ENCODE peak calls at places on chromosomes 6 and 20, in four cellular contexts. K, R, P and X are unnamed samples.

GRCh38 chr6:80214436-80215022 is 108.1 kb downstream of the BCKDHB start:
- DNase-seq in K (peak), R (peak), P (peak), X (peak)

GRCh38 chr6:18309046-18309445 is 44.7 kb upstream of the DEK start:
- DNase-seq in K (no peak), R (no peak), P (no peak), X (no peak)

GRCh38 chr6:169847141-169847674 is 95.8 kb downstream of the ERMARD start:
- DNase-seq in K (no peak), R (no peak), P (no peak), X (no peak)

GRCh38 chr6:20408851-20409250 is 7.2 kb downstream of the E2F3 start:
- DNase-seq in K (no peak), R (no peak), P (no peak), X (peak)

GRCh38 chr20:60477958-60478357 is 519.7 kb downstream of the CDH26 start:
- DNase-seq in K (no peak), R (no peak), P (no peak), X (no peak)

GRCh38 chr20:31569163-31570020 is 35.7 kb upstream of the ID1 start:
- DNase-seq in K (no peak), R (peak), P (peak), X (peak)

GRCh38 chr6:16758163-16758975 is 2.9 kb downstream of the ATXN1 start:
- DNase-seq in K (no peak), R (peak), P (peak), X (no peak)

GRCh38 chr6:71038966-71039365 is 82.1 kb upstream of the B3GAT2 start:
- DNase-seq in K (no peak), R (no peak), P (no peak), X (no peak)

DNA sequence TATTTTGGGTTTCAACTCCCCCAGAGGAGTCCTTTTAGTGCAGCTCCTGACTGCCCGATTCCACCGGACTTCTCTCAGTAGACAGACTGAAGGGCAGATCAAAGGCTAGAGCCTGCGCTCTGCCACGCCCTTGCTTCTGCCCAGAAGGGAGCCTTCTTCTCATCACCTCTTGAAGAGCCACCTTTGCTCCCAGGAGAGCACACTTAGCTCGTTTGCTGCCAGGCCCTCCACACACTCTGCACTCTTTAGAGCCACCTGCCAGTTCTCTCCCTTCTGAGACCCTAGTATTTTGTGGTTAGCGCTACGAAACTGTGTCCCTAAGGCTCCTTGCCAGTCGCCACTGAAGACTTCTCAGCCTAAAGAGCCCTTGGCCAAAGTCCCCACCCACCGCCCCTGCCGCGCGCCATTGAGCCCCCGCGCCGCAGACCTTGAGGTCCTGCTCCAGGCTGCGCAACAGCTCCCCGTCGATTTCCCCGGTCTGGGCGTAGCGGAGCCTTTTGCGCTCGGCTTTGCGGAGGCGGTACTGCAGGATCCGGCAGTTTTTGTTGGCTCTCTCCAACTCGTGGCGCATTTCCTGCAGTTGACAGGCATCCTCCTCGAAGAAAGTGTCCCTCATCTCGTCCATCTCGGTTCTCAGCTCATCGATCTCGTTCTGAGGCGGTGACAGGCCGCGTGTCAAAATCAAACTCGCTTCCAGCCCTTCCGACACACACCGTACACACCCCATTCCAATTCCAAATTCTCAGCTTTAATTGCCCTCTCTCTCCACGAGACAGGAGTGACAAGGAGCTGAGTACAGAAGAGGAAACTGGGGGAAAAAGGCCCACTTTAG is 4.5 kb downstream of the MTCL3 start:
- DNase-seq in K (no peak), R (peak), P (peak), X (no peak)
- TF ChIP-seq EZH2phosphoT487 in K (no peak), R (no peak), P (no peak), X (no peak)

DNA sequence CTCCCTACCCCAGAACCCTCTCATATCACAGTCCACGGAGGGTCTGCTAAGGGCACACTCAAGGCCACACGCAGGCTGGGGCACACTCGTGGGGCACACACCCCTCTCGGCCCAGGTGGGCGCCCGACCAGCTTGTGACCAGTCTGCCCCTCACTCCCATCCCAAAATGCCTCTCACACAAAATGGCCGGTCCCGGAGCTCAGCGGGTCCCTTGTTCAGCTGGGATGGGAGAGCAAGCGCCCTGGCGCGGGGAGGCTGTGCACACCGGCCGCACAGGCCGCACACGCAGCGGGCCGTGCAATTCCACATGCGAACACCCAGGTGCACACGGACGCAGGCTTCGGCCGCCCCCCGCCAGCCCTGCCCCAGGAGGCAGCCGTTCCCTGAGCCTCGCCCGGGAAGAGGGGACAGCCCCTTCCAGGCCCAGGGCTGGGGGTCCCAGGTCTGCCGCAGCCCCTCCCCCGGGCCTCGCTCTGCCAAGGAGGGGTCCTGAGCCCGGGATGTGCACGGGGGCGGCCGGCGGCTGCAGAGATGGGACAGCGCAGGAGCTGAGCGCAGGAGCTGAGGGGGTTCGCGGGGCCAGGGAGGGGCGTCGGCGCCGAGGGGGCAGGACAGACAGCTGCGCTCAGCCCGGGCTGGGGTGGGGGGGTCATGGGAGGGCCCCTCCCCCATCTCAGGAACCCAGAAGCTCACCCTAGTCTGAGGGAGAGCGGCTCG is 1.3 kb downstream of the KCNQ2 start:
- DNase-seq in K (no peak), R (no peak), P (peak), X (no peak)
- H3K4me3 ChIP-seq in K (peak), R (no peak), P (peak), X (no peak)

GRCh38 chr6:2594868-2595267 is 155.9 kb downstream of the MYLK4 start:
- DNase-seq in K (no peak), R (no peak), P (no peak), X (no peak)

GRCh38 chr6:2598867-2599266 is 151.9 kb downstream of the MYLK4 start:
- DNase-seq in K (no peak), R (no peak), P (no peak), X (no peak)

GRCh38 chr6:2593167-2593566 is 157.6 kb downstream of the MYLK4 start:
- DNase-seq in K (no peak), R (no peak), P (no peak), X (no peak)

GRCh38 chr6:2599817-2600216 is 150.9 kb downstream of the MYLK4 start:
- DNase-seq in K (no peak), R (no peak), P (no peak), X (no peak)

DNA sequence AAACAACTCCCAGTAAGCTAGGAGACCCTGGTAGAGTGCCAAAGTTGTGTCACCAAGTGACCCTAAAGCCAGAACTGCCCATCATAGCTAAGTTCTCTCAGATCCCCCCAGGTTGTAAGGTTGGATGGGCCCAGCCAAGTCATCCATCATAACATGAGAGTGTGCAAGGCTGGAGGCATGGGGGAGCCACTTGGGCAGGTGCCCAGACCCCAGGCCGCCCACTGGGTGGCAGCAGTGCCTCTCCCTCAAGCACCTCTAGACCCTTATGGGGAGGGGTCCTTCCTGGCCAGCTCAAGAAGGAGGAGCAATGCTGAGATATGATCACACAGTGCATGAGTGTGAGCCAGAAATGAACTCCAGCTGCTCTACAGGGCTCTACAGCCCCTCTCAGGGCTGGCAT is 154.5 kb downstream of the MYLK4 start:
- DNase-seq in K (no peak), R (no peak), P (peak), X (no peak)
- TF ChIP-seq EZH2phosphoT487 in K (no peak), R (no peak), P (no peak), X (no peak)

DNA sequence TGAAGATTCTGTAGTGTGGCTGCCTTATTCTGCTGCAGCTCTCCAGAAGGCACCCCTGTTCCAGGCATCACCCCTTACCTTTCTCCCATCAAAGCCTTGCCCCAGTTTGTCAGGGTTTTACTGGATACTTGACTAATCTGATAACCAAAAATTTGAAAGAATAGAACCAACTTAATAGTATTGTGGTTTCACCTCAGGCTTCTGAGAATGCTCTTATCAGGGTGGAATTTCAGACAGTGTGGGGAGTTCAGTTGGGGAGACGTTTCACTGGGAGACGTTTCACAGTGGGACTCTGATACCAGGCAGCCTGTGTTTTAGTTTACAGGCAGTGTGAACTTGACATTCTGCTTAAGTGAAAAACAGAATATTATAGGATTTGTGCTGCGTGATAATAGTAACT is 50.5 kb downstream of the SCAND1 start:
- DNase-seq in K (no peak), R (no peak), P (no peak), X (no peak)
- H3K4me3 ChIP-seq in K (no peak), R (no peak), P (no peak), X (no peak)

GRCh38 chr6:138028893-138029292 is 78.3 kb downstream of the PERP start:
- DNase-seq in K (no peak), R (no peak), P (no peak), X (no peak)

GRCh38 chr6:138032571-138032970 is 74.6 kb downstream of the PERP start:
- DNase-seq in K (no peak), R (no peak), P (no peak), X (no peak)

GRCh38 chr6:138031850-138032249 is 75.4 kb downstream of the PERP start:
- DNase-seq in K (no peak), R (no peak), P (no peak), X (no peak)

GRCh38 chr6:138031417-138031816 is 75.8 kb downstream of the PERP start:
- DNase-seq in K (no peak), R (no peak), P (no peak), X (no peak)

DNA sequence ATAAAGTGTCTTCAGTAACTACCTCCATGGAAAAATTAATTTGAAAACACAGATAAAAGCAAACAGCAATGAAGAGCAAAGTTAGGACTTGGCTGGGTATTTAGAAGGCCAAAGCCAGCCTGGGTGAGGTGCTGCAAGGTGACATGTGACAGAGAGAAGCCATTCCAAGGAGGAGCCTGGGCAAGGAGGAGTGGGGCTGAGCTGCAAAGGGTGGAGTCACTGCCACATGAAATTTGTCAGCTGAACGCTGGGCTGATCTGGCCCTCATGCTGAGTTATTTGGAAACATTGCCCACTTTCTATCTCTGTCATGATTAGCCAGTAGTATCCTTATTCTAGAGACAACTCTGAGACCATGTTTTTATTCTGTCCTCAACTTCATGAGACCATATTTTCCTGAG is 76.3 kb downstream of the PERP start:
- DNase-seq in K (no peak), R (no peak), P (no peak), X (no peak)
- TF ChIP-seq EZH2phosphoT487 in K (no peak), R (no peak), P (no peak), X (no peak)

GRCh38 chr20:63612276-63612931 is 14.5 kb downstream of the GMEB2 start:
- DNase-seq in K (no peak), R (no peak), P (no peak), X (no peak)
- H3K4me3 ChIP-seq in K (no peak), R (no peak), P (no peak), X (no peak)